ENCODE peak calls at places on chromosomes 16 and 17, in four cellular contexts. P is colonic mucosa, E is AG10803, B is astrocyte of the spinal cord. C is an unnamed sample.

GRCh38 chr17:60292697-60293096 is 99.2 kb downstream of the USP32 start:
- DNase-seq in P (no peak), E (no peak), B (no peak), C (no peak)

GRCh38 chr16:77986021-77986420 is 36.3 kb upstream of the CLEC3A start:
- DNase-seq in P (no peak), E (no peak), B (no peak), C (no peak)

GRCh38 chr17:79981090-79981489 is 54.6 kb downstream of the TBC1D16 start:
- DNase-seq in P (no peak), E (no peak), B (no peak), C (no peak)

GRCh38 chr17:5557485-5557884 is 26.8 kb downstream of the NLRP1 start:
- DNase-seq in P (no peak), E (peak), B (peak), C (no peak)

GRCh38 chr17:59508999-59509398 is 56.4 kb upstream of the DHX40 start:
- DNase-seq in P (no peak), E (no peak), B (no peak), C (no peak)

GRCh38 chr16:56933266-56933619 is 1.3 kb downstream of the HERPUD1 start:
- DNase-seq in P (no peak), E (peak), B (no peak), C (no peak)

GRCh38 chr16:84312783-84313382 is 18.2 kb downstream of the WFDC1 start:
- DNase-seq in P (peak), E (no peak), B (no peak), C (no peak)

GRCh38 chr17:36183001-36183810 is 6.8 kb upstream of the TBC1D3B start:
- DNase-seq in P (peak), E (peak), B (peak), C (no peak)

GRCh38 chr17:50114849-50115357 is 15.1 kb downstream of the SAMD14 start:
- DNase-seq in P (peak), E (peak), B (peak), C (no peak)

GRCh38 chr16:28879261-28879840 is 1.1 kb downstream of the ATP2A1 start:
- DNase-seq in P (peak), E (no peak), B (no peak), C (no peak)

GRCh38 chr16:28882476-28883180 is 4.3 kb downstream of the ATP2A1 start:
- DNase-seq in P (no peak), E (no peak), B (no peak), C (no peak)

GRCh38 chr16:28880955-28881354 is 2.7 kb downstream of the ATP2A1 start:
- DNase-seq in P (no peak), E (no peak), B (no peak), C (no peak)

GRCh38 chr16:28879841-28880588 is 1.7 kb downstream of the ATP2A1 start:
- DNase-seq in P (peak), E (peak), B (peak), C (peak)

DNA sequence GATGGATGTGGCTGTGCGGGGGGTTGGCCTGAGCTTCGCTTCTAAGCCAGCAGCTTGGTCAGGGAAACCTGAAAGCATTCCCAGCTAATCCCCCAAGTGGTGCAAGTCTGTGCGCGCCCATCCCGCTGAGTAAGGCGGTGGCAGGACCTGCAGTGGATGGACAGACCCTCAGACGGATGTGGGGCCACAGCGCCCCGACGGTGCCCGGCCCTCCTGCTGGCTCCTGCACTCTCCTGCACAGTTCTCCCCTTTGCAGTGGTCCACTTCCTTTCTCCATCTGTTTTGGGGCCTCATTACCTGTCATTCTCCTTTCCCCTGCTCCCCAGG is 2.3 kb downstream of the ATP2A1 start:
- DNase-seq in P (no peak), E (no peak), B (no peak), C (no peak)
- H3K4me3 ChIP-seq in P (no peak), E (no peak), B (peak), C (no peak)

GRCh38 chr17:64036198-64036922 is 15.9 kb upstream of the ICAM2 start:
- DNase-seq in P (peak), E (no peak), B (no peak), C (no peak)
- TF ChIP-seq CTCF in P (no peak), E (no peak), B (peak), C (peak)

DNA sequence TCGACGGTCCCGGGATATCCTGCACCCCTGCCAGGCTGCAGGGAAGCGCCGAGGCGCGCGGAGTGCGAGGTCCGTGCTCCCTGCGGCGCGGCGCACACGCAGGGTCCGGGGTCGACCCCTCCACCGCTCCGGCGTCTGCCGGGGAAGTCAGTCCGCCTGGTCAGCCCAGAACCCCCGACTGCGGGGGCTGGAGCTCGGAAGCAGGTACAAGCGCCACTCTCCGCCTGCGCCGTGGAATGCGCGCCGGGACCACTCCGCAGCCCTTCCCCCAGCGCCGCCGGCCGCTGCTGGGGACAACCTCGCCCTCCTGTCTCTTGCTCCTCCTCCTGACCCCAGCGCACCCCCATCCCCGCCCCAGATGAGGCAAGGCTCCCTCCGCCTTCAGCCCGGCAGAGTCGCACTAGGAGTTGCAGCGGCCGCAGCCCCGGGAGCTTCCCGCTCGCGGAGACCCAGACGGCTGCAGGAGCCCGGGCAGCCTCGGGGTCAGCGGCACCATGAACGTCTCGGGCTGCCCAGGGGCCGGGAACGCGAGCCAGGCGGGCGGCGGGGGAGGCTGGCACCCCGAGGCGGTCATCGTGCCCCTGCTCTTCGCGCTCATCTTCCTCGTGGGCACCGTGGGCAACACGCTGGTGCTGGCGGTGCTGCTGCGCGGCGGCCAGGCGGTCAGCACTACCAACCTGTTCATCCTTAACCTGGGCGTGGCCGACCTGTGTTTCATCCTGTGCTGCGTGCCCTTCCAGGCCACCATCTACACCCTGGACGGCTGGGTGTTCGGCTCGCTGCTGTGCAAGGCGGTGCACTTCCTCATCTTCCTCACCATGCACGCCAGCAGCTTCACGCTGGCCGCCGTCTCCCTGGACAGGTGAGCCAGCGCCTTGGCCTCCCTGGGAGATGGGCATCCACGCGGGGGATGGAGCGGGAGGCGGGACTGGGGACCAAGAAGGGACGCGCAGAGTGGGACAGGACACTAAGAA is at the start of gene GALR2:
- DNase-seq in P (no peak), E (no peak), B (no peak), C (no peak)
- H3K4me3 ChIP-seq in P (peak), E (no peak), B (no peak), C (no peak)

GRCh38 chr16:71441348-71441781 is 489 bp downstream of the TLE7 start:
- DNase-seq in P (no peak), E (no peak), B (no peak), C (no peak)
- TF ChIP-seq CTCF in P (no peak), E (peak), B (peak), C (no peak)

DNA sequence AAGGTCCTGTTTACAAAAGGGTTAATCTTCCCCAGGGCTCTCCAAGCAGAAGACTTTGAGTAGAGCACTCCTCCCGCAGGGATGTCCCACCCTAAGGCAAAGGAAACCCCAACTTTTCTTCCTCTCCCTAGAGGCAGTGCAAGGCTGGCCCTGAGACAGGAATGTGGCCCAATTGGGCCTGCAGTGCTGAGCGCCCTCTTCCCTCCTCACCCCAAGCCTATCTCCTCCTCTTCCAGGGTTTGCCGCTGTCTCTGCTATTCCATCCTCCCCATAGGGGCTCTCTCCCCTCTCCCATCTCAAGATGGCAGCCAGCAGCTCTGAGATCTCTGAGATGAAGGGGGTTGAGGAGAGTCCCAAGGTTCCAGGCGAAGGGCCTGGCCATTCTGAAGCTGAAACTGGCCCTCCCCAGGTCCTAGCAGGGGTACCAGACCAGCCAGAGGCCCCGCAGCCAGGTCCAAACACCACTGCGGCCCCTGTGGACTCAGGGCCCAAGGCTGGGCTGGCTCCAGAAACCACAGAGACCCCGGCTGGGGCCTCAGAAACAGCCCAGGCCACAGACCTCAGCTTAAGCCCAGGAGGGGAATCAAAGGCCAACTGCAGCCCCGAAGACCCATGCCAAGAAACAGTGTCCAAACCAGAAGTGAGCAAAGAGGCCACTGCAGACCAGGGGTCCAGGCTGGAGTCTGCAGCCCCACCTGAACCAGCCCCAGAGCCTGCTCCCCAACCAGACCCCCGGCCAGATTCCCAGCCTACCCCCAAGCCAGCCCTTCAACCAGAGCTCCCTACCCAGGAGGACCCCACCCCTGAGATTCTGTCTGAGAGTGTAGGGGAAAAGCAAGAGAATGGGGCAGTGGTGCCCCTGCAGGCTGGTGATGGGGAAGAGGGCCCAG is 1.0 kb downstream of the PRRT2 start:
- DNase-seq in P (no peak), E (no peak), B (no peak), C (no peak)
- H3K4me3 ChIP-seq in P (peak), E (peak), B (peak), C (no peak)

GRCh38 chr17:63483655-63484575 is 7.1 kb downstream of the ACE start:
- DNase-seq in P (no peak), E (no peak), B (no peak), C (no peak)
- TF ChIP-seq CTCF in P (no peak), E (no peak), B (no peak), C (no peak)

GRCh38 chr16:51133691-51134090 is 17.4 kb downstream of the SALL1 start:
- DNase-seq in P (no peak), E (no peak), B (no peak), C (no peak)
- H3K4me3 ChIP-seq in P (no peak), E (no peak), B (no peak), C (no peak)

DNA sequence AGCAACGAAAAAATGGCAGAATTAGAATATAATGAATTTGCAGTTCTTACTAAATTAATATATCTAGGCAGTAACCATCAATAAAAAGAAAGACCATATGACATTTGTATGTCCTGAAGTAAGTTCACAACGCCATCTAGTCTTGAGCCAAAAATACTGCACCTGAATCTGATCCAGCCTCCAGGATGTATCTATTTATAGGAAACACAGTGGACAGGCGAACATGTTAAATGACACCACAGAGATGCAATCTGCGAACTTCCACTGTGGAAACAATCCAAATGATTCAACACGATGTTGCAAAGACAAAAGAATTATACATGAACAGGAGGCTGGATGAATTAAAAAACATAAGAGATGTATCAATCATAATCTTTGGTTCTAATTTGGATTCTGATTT is 197.6 kb downstream of the CDH13 start:
- DNase-seq in P (no peak), E (no peak), B (peak), C (no peak)
- TF ChIP-seq CTCF in P (no peak), E (no peak), B (no peak), C (no peak)

C was measured in GM12864.